ENCODE peak calls at places on chromosomes 2 and 18, in five cellular contexts. Q is trophoblast cell, R is mesenchymal stem cell, G is H9, U is H1. H is an unnamed sample.

GRCh38 chr18:66048404-66048803 is 297.6 kb downstream of the CDH7 start:
- DNase-seq in R (no peak), Q (no peak), G (no peak), U (no peak), H (no peak)

GRCh38 chr2:230870544-230871360 is 6.0 kb downstream of the ITM2C start:
- DNase-seq in R (peak), U (peak), Q (peak), G (no peak), H (no peak)

GRCh38 chr2:240510513-240511210 is 47.1 kb downstream of the ANKMY1 start:
- DNase-seq in G (no peak), R (no peak), U (no peak), Q (no peak), H (no peak)

GRCh38 chr2:218954541-218955300 is 4.7 kb upstream of the CDK5R2 start:
- DNase-seq in Q (no peak), R (no peak), U (no peak), G (no peak), H (no peak)

GRCh38 chr2:236919209-236919608 is 166.5 kb upstream of the COPS8 start:
- DNase-seq in R (peak), Q (no peak), G (no peak), U (no peak), H (no peak)

GRCh38 chr2:214492152-214492551 is 81.3 kb downstream of the VWC2L start:
- DNase-seq in R (no peak), G (no peak), U (no peak), Q (no peak), H (no peak)

GRCh38 chr2:10654069-10654468 is 35.7 kb downstream of the NOL10 start:
- DNase-seq in Q (peak), R (peak), G (no peak), U (no peak), H (no peak)

GRCh38 chr2:12721571-12722444 is 5.1 kb downstream of the TRIB2 start:
- DNase-seq in G (no peak), Q (no peak), R (no peak), U (no peak), H (no peak)

GRCh38 chr2:138531913-138532312 is 30.3 kb downstream of the SPOPL start:
- DNase-seq in R (peak), Q (no peak), G (no peak), U (no peak), H (no peak)

GRCh38 chr2:204114294-204114693 is 177.7 kb downstream of the ICOS start:
- DNase-seq in U (no peak), R (no peak), G (no peak), Q (no peak), H (no peak)

GRCh38 chr2:65344689-65345088 is 87.7 kb downstream of the SPRED2 start:
- DNase-seq in Q (no peak), R (peak), U (no peak), G (no peak), H (no peak)

GRCh38 chr2:65345626-65346025 is 86.8 kb downstream of the SPRED2 start:
- DNase-seq in R (no peak), Q (no peak), U (no peak), G (no peak), H (no peak)

GRCh38 chr2:65340898-65341681 is 91.3 kb downstream of the SPRED2 start:
- DNase-seq in G (no peak), Q (no peak), R (no peak), U (no peak), H (no peak)

GRCh38 chr2:65344182-65344581 is 88.2 kb downstream of the SPRED2 start:
- DNase-seq in G (no peak), R (no peak), U (no peak), Q (no peak), H (no peak)

DNA sequence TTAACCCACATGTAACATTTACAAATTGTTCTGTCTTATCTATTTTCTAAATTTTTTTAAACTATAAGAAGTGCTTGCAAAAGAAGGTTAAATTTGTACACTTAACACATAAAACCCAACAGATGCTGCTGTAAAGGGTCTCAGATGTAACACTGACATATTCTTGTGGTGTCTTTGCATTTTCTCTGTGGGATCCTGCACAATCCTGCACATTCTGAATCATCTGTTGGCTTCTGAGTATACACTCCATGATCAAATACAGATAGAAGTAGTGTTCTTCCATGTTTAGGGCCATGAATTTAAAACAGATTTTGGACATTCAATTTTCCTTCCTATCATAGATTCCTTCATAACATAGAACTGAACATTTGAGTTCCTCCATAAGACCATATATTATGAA is 89.0 kb downstream of the SPRED2 start:
- DNase-seq in U (no peak), G (no peak), R (no peak), Q (no peak), H (no peak)
- H2BK12ac ChIP-seq in U (no peak), G (no peak), R (no peak), Q (no peak), H (no peak)

GRCh38 chr2:120565095-120565460 is 170.6 kb upstream of the GLI2 start:
- DNase-seq in Q (no peak), G (no peak), U (no peak), R (no peak), H (no peak)
- H3K14ac ChIP-seq in Q (no peak), G (no peak), U (no peak), R (no peak), H (no peak)

DNA sequence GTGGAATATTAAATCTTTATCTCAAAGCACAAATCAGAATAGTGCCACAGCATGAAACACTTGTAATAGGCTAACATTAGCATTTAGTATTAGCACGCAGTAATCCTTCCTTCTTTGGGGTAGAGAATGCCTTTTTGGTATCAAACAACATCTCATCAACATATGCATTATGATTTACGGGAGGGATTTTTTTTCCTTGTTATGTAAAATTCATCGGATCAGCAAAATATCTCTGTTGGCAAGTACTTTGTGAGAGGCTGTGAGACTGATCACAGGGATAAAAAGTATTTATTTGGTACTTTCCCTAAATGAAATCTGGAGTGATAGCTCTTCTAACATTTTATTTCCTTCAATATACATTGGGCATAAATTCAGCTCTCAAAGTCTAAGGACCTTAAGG is 68.4 kb upstream of the TMEM178A start:
- DNase-seq in U (no peak), G (no peak), Q (no peak), R (no peak), H (no peak)
- H2BK12ac ChIP-seq in U (no peak), G (no peak), Q (no peak), R (no peak), H (no peak)

GRCh38 chr2:32849456-32850194 is 97.1 kb upstream of the LTBP1 start:
- DNase-seq in U (no peak), G (no peak), Q (peak), R (no peak), H (no peak)
- H3K14ac ChIP-seq in U (no peak), G (no peak), Q (no peak), R (no peak), H (no peak)

GRCh38 chr18:29251681-29252080 is 1074.8 kb upstream of the CDH2 start:
- DNase-seq in Q (no peak), R (no peak), G (no peak), U (no peak), H (no peak)

GRCh38 chr18:29248856-29249255 is 1071.9 kb upstream of the CDH2 start:
- DNase-seq in Q (no peak), R (no peak), U (no peak), G (no peak), H (no peak)

GRCh38 chr18:29250843-29251242 is 1073.9 kb upstream of the CDH2 start:
- DNase-seq in Q (no peak), R (no peak), U (no peak), G (no peak), H (no peak)

DNA sequence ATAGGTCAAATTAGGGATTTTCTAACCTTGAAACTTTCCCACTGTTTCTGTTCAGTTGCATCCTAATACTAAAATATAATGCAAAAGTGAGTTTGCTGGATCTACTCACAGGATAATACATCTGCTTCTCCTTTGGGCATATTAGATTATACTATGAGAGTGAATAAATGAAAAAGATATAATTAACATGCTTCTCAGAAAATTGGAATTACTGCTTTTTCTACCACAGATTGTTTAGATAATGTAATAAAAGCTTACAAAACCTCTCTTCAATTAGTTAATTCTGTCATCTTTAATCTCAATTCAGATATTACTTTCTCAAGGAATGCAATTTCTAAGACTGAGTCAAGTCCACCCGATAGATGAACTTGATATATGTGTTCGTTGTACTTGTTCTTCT is 1077.2 kb upstream of the CDH2 start:
- DNase-seq in U (no peak), Q (no peak), R (no peak), G (no peak), H (no peak)
- H2BK12ac ChIP-seq in U (no peak), Q (no peak), R (no peak), G (no peak), H (no peak)

GRCh38 chr18:54716586-54716985 is 111.7 kb upstream of the RAB27B start:
- DNase-seq in U (no peak), Q (no peak), R (no peak), G (no peak), H (no peak)

GRCh38 chr18:54713386-54713785 is 114.9 kb upstream of the RAB27B start:
- DNase-seq in R (no peak), G (no peak), U (no peak), Q (no peak), H (no peak)

GRCh38 chr18:54712315-54712714 is 116.0 kb upstream of the RAB27B start:
- DNase-seq in Q (no peak), G (no peak), U (no peak), R (peak), H (no peak)

GRCh38 chr18:54710519-54711281 is 117.6 kb upstream of the RAB27B start:
- DNase-seq in R (no peak), G (no peak), Q (no peak), U (no peak), H (no peak)

GRCh38 chr18:54712758-54713157 is 115.5 kb upstream of the RAB27B start:
- DNase-seq in R (no peak), U (no peak), Q (no peak), G (no peak), H (no peak)
- H3K14ac ChIP-seq in R (no peak), U (no peak), Q (no peak), G (no peak), H (no peak)

DNA sequence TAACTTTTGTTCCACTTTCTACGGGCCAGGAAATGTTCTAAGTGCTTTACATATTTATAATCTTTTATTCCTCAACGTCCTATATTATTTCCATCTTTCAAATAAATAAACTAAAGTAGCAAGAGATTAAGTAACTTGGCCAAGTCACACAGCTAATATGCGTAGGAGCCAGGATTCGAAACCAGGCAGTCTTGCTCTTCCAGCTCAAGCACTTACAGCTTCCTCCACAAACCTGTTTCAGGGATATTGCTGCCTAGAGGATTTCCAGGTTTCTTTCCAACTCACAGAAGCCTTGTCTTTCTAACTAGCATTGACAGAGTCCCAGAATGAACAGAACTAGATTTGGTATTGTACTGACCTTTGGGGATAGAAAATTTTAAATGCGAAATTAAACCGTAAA is 102.5 kb downstream of the FIGN start:
- DNase-seq in G (no peak), Q (peak), U (no peak), R (no peak), H (no peak)
- H2BK12ac ChIP-seq in G (no peak), Q (no peak), U (no peak), R (no peak), H (no peak)

DNA sequence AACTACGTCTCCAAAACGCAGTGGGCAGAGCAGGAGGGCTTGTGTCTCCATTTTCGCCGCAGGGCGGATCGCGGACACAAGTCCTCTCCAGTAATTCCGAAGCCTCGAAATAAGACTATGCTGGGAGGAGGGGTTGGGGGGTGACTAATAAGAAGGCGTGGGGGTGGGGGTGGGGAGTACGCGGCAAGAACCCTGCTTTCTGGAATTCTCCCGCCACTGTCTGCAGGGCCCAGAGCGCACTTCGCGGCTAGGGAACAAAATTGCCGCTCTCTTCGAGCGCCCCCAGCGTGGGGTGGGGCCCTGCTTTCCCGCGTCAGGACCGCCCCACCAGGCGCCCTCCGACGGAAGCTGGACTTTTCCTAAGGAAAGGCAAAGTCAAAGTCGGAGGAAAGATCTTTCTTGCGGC is 12.0 kb downstream of the NR4A2 start:
- DNase-seq in Q (peak), R (no peak), G (no peak), U (peak), H (peak)
- H3K14ac ChIP-seq in Q (no peak), R (no peak), G (no peak), U (no peak), H (no peak)

GRCh38 chr2:54609241-54609640 is 114.2 kb upstream of the EML6 start:
- DNase-seq in U (no peak), R (no peak), Q (no peak), G (no peak), H (no peak)
- H2BK12ac ChIP-seq in U (no peak), R (no peak), Q (no peak), G (no peak), H (no peak)

GRCh38 chr18:2923464-2923863 is 76.7 kb downstream of the EMILIN2 start:
- DNase-seq in Q (no peak), G (no peak), U (no peak), R (peak), H (no peak)
- H3K14ac ChIP-seq in Q (no peak), G (no peak), U (no peak), R (no peak), H (no peak)